ENCODE peak calls at places on chromosomes 1 and 21, in nine cellular contexts. W is pancreas, C is NCI-H1105, H is amniotic epithelial cell, R is MV-4-11, D is germinal center, J is EL, M is psoas muscle, U is posterior cingulate gyrus. Z is an unnamed sample.

GRCh38 chr1:223052479-223052878 is 90.6 kb downstream of the TLR5 start:
- DNase-seq in W (no peak), C (no peak), H (no peak), R (no peak), D (no peak), J (no peak), M (no peak), U (no peak), Z (no peak)

GRCh38 chr1:159828916-159829634 is 2.4 kb downstream of the SLAMF8 start:
- DNase-seq in W (no peak), C (no peak), H (no peak), R (peak; percentile 90), D (peak; percentile 72), J (no peak), M (peak; percentile 66), U (no peak), Z (peak; percentile 58)

GRCh38 chr1:56820755-56821461 is 1.7 kb upstream of the FYB2 start:
- DNase-seq in W (peak; percentile 91), C (peak; percentile 61), H (peak; percentile 47), R (peak; percentile 7), D (peak; percentile 71), J (peak; percentile 82), M (peak; percentile 90), U (peak; percentile 70), Z (peak; percentile 79)

GRCh38 chr1:119929643-119930310 is 33.5 kb upstream of the ADAM30 start:
- DNase-seq in W (no peak), C (no peak), H (no peak), R (no peak), D (no peak), J (no peak), M (no peak), U (no peak), Z (no peak)

GRCh38 chr1:216456682-216457081 is 33.4 kb upstream of the USH2A start:
- DNase-seq in W (no peak), C (no peak), H (peak; percentile 67), R (no peak), D (no peak), J (peak; percentile 87), M (no peak), U (no peak), Z (no peak)

GRCh38 chr21:44713130-44713529 is 1.8 kb upstream of the TSPEAR start:
- DNase-seq in W (peak; percentile 39), C (no peak), H (no peak), R (no peak), D (no peak), J (no peak), M (peak; percentile 30), U (no peak), Z (no peak)

GRCh38 chr1:109392037-109392787 is 5.5 kb downstream of the SORT1 start:
- DNase-seq in W (no peak), C (no peak), H (no peak), R (no peak), D (no peak), J (no peak), M (peak; percentile 77), U (peak; percentile 52), Z (peak; percentile 30)

GRCh38 chr1:115314765-115315164 is 23.3 kb downstream of the NGF start:
- DNase-seq in W (no peak), C (no peak), H (peak; percentile 90), R (no peak), D (no peak), J (peak; percentile 95), M (no peak), U (no peak), Z (no peak)

GRCh38 chr1:21586926-21587601 is 77.8 kb downstream of the ALPL start:
- DNase-seq in W (no peak), C (no peak), H (peak; percentile 64), R (peak; percentile 45), D (no peak), J (peak; percentile 97), M (no peak), U (no peak), Z (peak; percentile 52)

GRCh38 chr1:200880212-200880611 is 7.4 kb downstream of the GPR25 start:
- DNase-seq in W (no peak), C (no peak), H (no peak), R (peak; percentile 45), D (no peak), J (no peak), M (no peak), U (no peak), Z (no peak)

GRCh38 chr1:40477680-40478057 is 579 bp downstream of the ZFP69 start:
- DNase-seq in W (no peak), C (peak; percentile 16), H (peak; percentile 49), R (no peak), D (no peak), J (peak; percentile 40), M (no peak), U (peak; percentile 14), Z (peak; percentile 6)

GRCh38 chr1:180841460-180841859 is 71.2 kb upstream of the KIAA1614 start:
- DNase-seq in W (no peak), C (no peak), H (no peak), R (no peak), D (no peak), J (no peak), M (no peak), U (no peak), Z (no peak)

GRCh38 chr1:234870020-234870378 is 258.6 kb downstream of the TOMM20 start:
- DNase-seq in W (no peak), C (no peak), H (no peak), R (no peak), D (no peak), J (no peak), M (no peak), U (no peak), Z (no peak)

GRCh38 chr1:221840511-221841243 is 98.8 kb upstream of the DUSP10 start:
- DNase-seq in W (no peak), C (no peak), H (no peak), R (no peak), D (peak; percentile 22), J (no peak), M (peak; percentile 84), U (no peak), Z (peak; percentile 34)

GRCh38 chr1:17397910-17398700 is 26.1 kb downstream of the PADI6 start:
- DNase-seq in W (no peak), C (no peak), H (no peak), R (peak; percentile 24), D (no peak), J (no peak), M (no peak), U (no peak), Z (no peak)

GRCh38 chr1:36772837-36773495 is 261.3 kb downstream of the GRIK3 start:
- DNase-seq in W (no peak), C (no peak), H (no peak), R (no peak), D (no peak), J (no peak), M (no peak), U (no peak), Z (no peak)

GRCh38 chr1:21672478-21673276 is 3.5 kb upstream of the RAP1GAP start:
- DNase-seq in W (peak; percentile 60), C (no peak), H (no peak), R (no peak), D (no peak), J (peak; percentile 46), M (no peak), U (no peak), Z (no peak)

GRCh38 chr1:26702680-26703038 is 6.8 kb downstream of the ARID1A start:
- DNase-seq in W (no peak), C (no peak), H (no peak), R (peak; percentile 22), D (no peak), J (no peak), M (no peak), U (no peak), Z (no peak)

GRCh38 chr1:154454391-154455120 is 47.5 kb upstream of the TDRD10 start:
- DNase-seq in W (no peak), C (no peak), H (no peak), R (peak; percentile 47), D (no peak), J (no peak), M (peak; percentile 30), U (no peak), Z (no peak)

GRCh38 chr1:218079379-218079778 is 205.7 kb upstream of the RRP15 start:
- DNase-seq in W (no peak), C (peak; percentile 57), H (no peak), R (no peak), D (no peak), J (no peak), M (no peak), U (no peak), Z (no peak)

GRCh38 chr1:91600431-91601330 is 100.0 kb downstream of the CDC7 start:
- DNase-seq in W (no peak), C (no peak), H (no peak), R (no peak), D (no peak), J (no peak), M (no peak), U (no peak), Z (no peak)

GRCh38 chr1:244653439-244654283 is 735 bp downstream of the DESI2 start:
- DNase-seq in W (peak; percentile 84), C (no peak), H (peak; percentile 29), R (no peak), D (peak; percentile 13), J (peak; percentile 21), M (no peak), U (peak; percentile 14), Z (no peak)

GRCh38 chr1:228228601-228229074 is 20.8 kb downstream of the OBSCN start:
- DNase-seq in W (no peak), C (no peak), H (peak; percentile 95), R (peak; percentile 75), D (no peak), J (peak; percentile 91), M (no peak), U (no peak), Z (no peak)

GRCh38 chr1:52955129-52955970 is 28.3 kb downstream of the SCP2 start:
- DNase-seq in W (no peak), C (no peak), H (peak; percentile 86), R (peak; percentile 10), D (no peak), J (peak; percentile 83), M (no peak), U (no peak), Z (no peak)

GRCh38 chr1:51284487-51284954 is 45.8 kb downstream of the TTC39A start:
- DNase-seq in W (no peak), C (peak; percentile 90), H (peak; percentile 68), R (peak; percentile 43), D (no peak), J (peak; percentile 14), M (no peak), U (no peak), Z (no peak)

GRCh38 chr1:169466259-169467230 is 19.2 kb downstream of the SLC19A2 start:
- DNase-seq in W (no peak), C (peak; percentile 17), H (peak; percentile 57), R (peak; percentile 12), D (no peak), J (peak; percentile 36), M (no peak), U (no peak), Z (no peak)

GRCh38 chr1:54810144-54810942 is 9.2 kb upstream of the TTC22 start:
- DNase-seq in W (no peak), C (peak; percentile 41), H (peak; percentile 31), R (peak; percentile 42), D (peak; percentile 68), J (peak; percentile 63), M (peak; percentile 71), U (peak; percentile 68), Z (peak; percentile 60)

GRCh38 chr1:213094446-213094845 is 43.4 kb downstream of the RPS6KC1 start:
- DNase-seq in W (no peak), C (no peak), H (no peak), R (no peak), D (no peak), J (no peak), M (no peak), U (no peak), Z (no peak)

GRCh38 chr1:43933386-43934278 is at the start of gene ARTN:
- DNase-seq in W (peak; percentile 90), C (peak; percentile 47), H (no peak), R (no peak), D (no peak), J (peak; percentile 35), M (no peak), U (no peak), Z (no peak)

GRCh38 chr21:20591294-20591693 is 406.9 kb upstream of the NCAM2 start:
- DNase-seq in W (no peak), C (no peak), H (peak; percentile 78), R (no peak), D (no peak), J (no peak), M (no peak), U (no peak), Z (no peak)

GRCh38 chr1:62962794-62963776 is 179.2 kb downstream of the ATG4C start:
- DNase-seq in W (peak; percentile 62), C (no peak), H (peak; percentile 32), R (peak; percentile 2), D (peak; percentile 33), J (peak; percentile 23), M (no peak), U (no peak), Z (no peak)